ENCODE peak calls at places on chromosomes 1 and 21, in ten cellular contexts. K is fibroblast of lung; P is spleen; B is sigmoid colon; U is CD8-positive, alpha-beta T cell; J is cardiac fibroblast; Q is fibroblast of the aortic adventitia; H is iPS DF 6.9; L is AG04450; W is astrocyte. F is an unnamed sample.

GRCh38 chr1:63322248-63322943 is at the start of gene FOXD3:
- DNase-seq in K (peak), P (peak), B (peak), U (no peak), J (peak), Q (peak), H (no peak), L (no peak), W (no peak), F (no peak)

GRCh38 chr1:207848234-207848633 is 62.7 kb downstream of the CD34 start:
- DNase-seq in K (peak), P (peak), B (peak), U (no peak), J (peak), Q (peak), H (no peak), L (no peak), W (peak), F (peak)

GRCh38 chr1:26744075-26744958 is 43.4 kb upstream of the PIGV start:
- DNase-seq in K (peak), P (peak), B (peak), U (peak), J (peak), Q (peak), H (peak), L (peak), W (peak), F (peak)

GRCh38 chr21:14531927-14532326 is 14.2 kb downstream of the SAMSN1 start:
- DNase-seq in K (no peak), P (no peak), B (no peak), U (no peak), J (no peak), Q (no peak), H (no peak), L (no peak), W (no peak), F (no peak)

GRCh38 chr1:119554188-119554587 is 47.2 kb downstream of the HSD3B1 start:
- DNase-seq in K (peak), P (no peak), B (no peak), U (no peak), J (peak), Q (peak), H (no peak), L (peak), W (peak), F (peak)

GRCh38 chr1:93828437-93828756 is 50.6 kb downstream of the DNTTIP2 start:
- DNase-seq in K (no peak), P (no peak), B (no peak), U (no peak), J (no peak), Q (no peak), H (no peak), L (no peak), W (no peak), F (no peak)

GRCh38 chr1:54239603-54240002 is 39.6 kb downstream of the MRPL37 start:
- DNase-seq in K (no peak), P (no peak), B (no peak), U (no peak), J (no peak), Q (no peak), H (no peak), L (no peak), W (peak), F (no peak)

GRCh38 chr1:220527279-220528048 is 472 bp upstream of the MARK1 start:
- DNase-seq in K (no peak), P (no peak), B (peak), U (no peak), J (no peak), Q (peak), H (no peak), L (no peak), W (peak), F (no peak)

GRCh38 chr1:2115922-2116341 is 65.7 kb downstream of the PRKCZ start:
- DNase-seq in K (no peak), P (no peak), B (no peak), U (no peak), J (no peak), Q (no peak), H (no peak), L (no peak), W (peak), F (no peak)

GRCh38 chr1:201307239-201307638 is 23.9 kb downstream of the PKP1 start:
- DNase-seq in K (no peak), P (no peak), B (no peak), U (no peak), J (no peak), Q (no peak), H (no peak), L (no peak), W (peak), F (no peak)

GRCh38 chr1:25619101-25619890 is 2.7 kb downstream of the MAN1C1 start:
- DNase-seq in K (peak), P (no peak), B (no peak), U (peak), J (peak), Q (peak), H (peak), L (no peak), W (no peak), F (no peak)

GRCh38 chr1:2156866-2157265 is 37.7 kb downstream of the FAAP20 start:
- DNase-seq in K (no peak), P (no peak), B (no peak), U (no peak), J (no peak), Q (no peak), H (no peak), L (no peak), W (no peak), F (no peak)

GRCh38 chr1:55428944-55429931 is 214.1 kb upstream of the USP24 start:
- DNase-seq in K (peak), P (no peak), B (peak), U (no peak), J (peak), Q (peak), H (no peak), L (peak), W (peak), F (peak)

GRCh38 chr1:219567341-219567947 is 45.5 kb downstream of the ZC3H11B start:
- DNase-seq in K (peak), P (no peak), B (no peak), U (no peak), J (peak), Q (peak), H (no peak), L (no peak), W (peak), F (no peak)

GRCh38 chr21:29647353-29647781 is 292.4 kb downstream of the GRIK1 start:
- DNase-seq in K (peak), P (no peak), B (no peak), U (no peak), J (peak), Q (peak), H (no peak), L (peak), W (peak), F (peak)

GRCh38 chr1:51818487-51818886 is 60.0 kb downstream of the NRDC start:
- DNase-seq in K (no peak), P (no peak), B (no peak), U (no peak), J (no peak), Q (no peak), H (no peak), L (no peak), W (no peak), F (no peak)

GRCh38 chr1:241423541-241424479 is 66.8 kb upstream of the RGS7 start:
- DNase-seq in K (peak), P (peak), B (no peak), U (no peak), J (peak), Q (peak), H (no peak), L (peak), W (peak), F (no peak)

GRCh38 chr1:40769815-40770214 is 13.8 kb upstream of the KCNQ4 start:
- DNase-seq in K (no peak), P (no peak), B (peak), U (no peak), J (no peak), Q (no peak), H (no peak), L (no peak), W (no peak), F (no peak)

GRCh38 chr1:78651247-78651646 is 1.6 kb downstream of the IFI44 start:
- DNase-seq in K (peak), P (peak), B (no peak), U (no peak), J (no peak), Q (no peak), H (no peak), L (no peak), W (peak), F (peak)

GRCh38 chr1:14738647-14739046 is 140.2 kb downstream of the KAZN start:
- DNase-seq in K (no peak), P (no peak), B (no peak), U (no peak), J (no peak), Q (no peak), H (no peak), L (no peak), W (no peak), F (no peak)

GRCh38 chr1:150083907-150084306 is 16.3 kb downstream of the VPS45 start:
- DNase-seq in K (no peak), P (no peak), B (no peak), U (no peak), J (peak), Q (no peak), H (no peak), L (no peak), W (peak), F (no peak)

GRCh38 chr1:70627910-70628309 is 216.8 kb downstream of the CTH start:
- DNase-seq in K (no peak), P (no peak), B (no peak), U (no peak), J (no peak), Q (peak), H (no peak), L (no peak), W (no peak), F (no peak)

GRCh38 chr1:161954050-161954449 is 69.6 kb downstream of the OLFML2B start:
- DNase-seq in K (no peak), P (no peak), B (no peak), U (no peak), J (no peak), Q (no peak), H (no peak), L (no peak), W (no peak), F (no peak)

GRCh38 chr1:6281511-6282402 is 20.9 kb upstream of the GPR153 start:
- DNase-seq in K (no peak), P (no peak), B (no peak), U (no peak), J (no peak), Q (no peak), H (no peak), L (no peak), W (no peak), F (no peak)

GRCh38 chr1:209567788-209568187 is 15.7 kb upstream of the CAMK1G start:
- DNase-seq in K (peak), P (no peak), B (no peak), U (no peak), J (peak), Q (peak), H (no peak), L (no peak), W (peak), F (peak)

GRCh38 chr1:240094043-240094722 is 2.5 kb downstream of the FMN2 start:
- DNase-seq in K (no peak), P (no peak), B (no peak), U (no peak), J (no peak), Q (no peak), H (no peak), L (no peak), W (no peak), F (no peak)

GRCh38 chr1:240091614-240092300 is at the start of gene FMN2:
- DNase-seq in K (no peak), P (no peak), B (peak), U (no peak), J (peak), Q (peak), H (no peak), L (no peak), W (peak), F (no peak)

GRCh38 chr1:240091201-240091600 is 482 bp upstream of the FMN2 start:
- DNase-seq in K (no peak), P (no peak), B (no peak), U (no peak), J (no peak), Q (no peak), H (no peak), L (no peak), W (no peak), F (no peak)

GRCh38 chr1:240093120-240093961 is 1.7 kb downstream of the FMN2 start:
- DNase-seq in K (no peak), P (no peak), B (peak), U (no peak), J (no peak), Q (no peak), H (no peak), L (no peak), W (no peak), F (no peak)

GRCh38 chr1:240092301-240093119 is 827 bp downstream of the FMN2 start:
- DNase-seq in K (peak), P (no peak), B (peak), U (no peak), J (peak), Q (peak), H (no peak), L (peak), W (peak), F (no peak)
- H3K4me3 ChIP-seq in K (peak), P (peak), B (peak), U (no peak), J (peak), Q (peak), H (peak), L (peak), W (peak), F (peak)

GRCh38 chr1:21174638-21175323 is 1.9 kb downstream of the EIF4G3 start:
- DNase-seq in K (peak), P (no peak), B (no peak), U (no peak), J (peak), Q (peak), H (no peak), L (peak), W (peak), F (peak)
- H3K4me3 ChIP-seq in K (peak), P (peak), B (peak), U (no peak), J (peak), Q (peak), H (peak), L (peak), W (peak), F (peak)

GRCh38 chr21:42683371-42684108 is 30.1 kb downstream of the PDE9A start:
- DNase-seq in K (no peak), P (no peak), B (no peak), U (peak), J (no peak), Q (no peak), H (no peak), L (no peak), W (no peak), F (no peak)
- H3K4me3 ChIP-seq in K (no peak), P (no peak), B (no peak), U (peak), J (no peak), Q (no peak), H (no peak), L (no peak), W (no peak), F (no peak)

DNA sequence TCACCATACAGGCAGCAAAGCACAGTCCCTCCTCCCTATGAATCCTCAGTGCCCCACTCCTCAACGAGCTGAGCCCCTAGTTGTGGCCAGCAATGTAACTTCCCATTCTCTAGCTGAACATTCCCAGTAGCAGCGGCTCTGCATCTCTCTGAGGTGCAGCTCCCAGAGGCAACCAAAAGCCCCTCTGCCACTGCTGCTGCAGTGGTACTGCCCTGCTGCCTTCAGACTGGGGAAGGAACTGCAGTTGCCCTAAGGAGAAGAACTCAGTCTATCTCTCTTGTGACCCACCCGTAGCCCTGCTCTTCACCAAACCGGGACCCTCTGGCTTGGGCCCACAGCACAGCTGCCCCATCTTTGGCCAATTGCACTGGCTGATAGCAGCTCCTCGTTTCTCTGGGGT is 31.6 kb downstream of the PYHIN1 start:
- DNase-seq in K (no peak), P (no peak), B (no peak), U (no peak), J (no peak), Q (no peak), H (no peak), L (no peak), W (no peak), F (no peak)
- H3K4me3 ChIP-seq in K (no peak), P (no peak), B (no peak), U (no peak), J (no peak), Q (no peak), H (no peak), L (no peak), W (no peak), F (no peak)

F was measured in skeletal muscle cell.